ENCODE peak calls at places on chromosomes 2 and 18, in nine cellular contexts. R is GM12892, L is HepG2, B is spleen, V is GM12878, A is suprapubic skin, M is GM23338, G is HL-60, W is transverse colon. I is an unnamed sample.

GRCh38 chr2:102000813-102001766 is 9.3 kb downstream of the IL1R2 start:
- DNase-seq in R (no peak), L (no peak), B (no peak), V (no peak), A (no peak), M (no peak), G (no peak), W (no peak), I (no peak)

GRCh38 chr2:234861841-234862735 is 89.7 kb upstream of the SH3BP4 start:
- DNase-seq in R (no peak), L (no peak), B (no peak), V (no peak), A (no peak), M (no peak), G (no peak), W (no peak), I (no peak)

GRCh38 chr2:11481789-11482472 is 16.0 kb upstream of the E2F6 start:
- DNase-seq in R (no peak), L (no peak), B (no peak), V (no peak), A (no peak), M (peak; percentile 43), G (no peak), W (no peak), I (no peak)

GRCh38 chr2:86014493-86014892 is 91.2 kb downstream of the POLR1A start:
- DNase-seq in R (no peak), L (no peak), B (no peak), V (no peak), A (peak; percentile 16), M (no peak), G (no peak), W (no peak), I (peak; percentile 8)

GRCh38 chr2:188293601-188294482 is 2.2 kb downstream of the GULP1 start:
- DNase-seq in R (no peak), L (no peak), B (no peak), V (no peak), A (peak; percentile 88), M (no peak), G (no peak), W (peak; percentile 79), I (no peak)

GRCh38 chr2:61853086-61853847 is 593 bp downstream of the FAM161A start:
- DNase-seq in R (peak; percentile 55), L (peak; percentile 64), B (no peak), V (no peak), A (no peak), M (peak; percentile 74), G (no peak), W (peak; percentile 75), I (peak; percentile 25)

GRCh38 chr2:237998530-237998929 is 31.7 kb downstream of the UBE2F start:
- DNase-seq in R (no peak), L (peak; percentile 62), B (no peak), V (peak; percentile 82), A (no peak), M (no peak), G (peak; percentile 26), W (no peak), I (no peak)

GRCh38 chr2:109157563-109158105 is 28.6 kb downstream of the SH3RF3 start:
- DNase-seq in R (no peak), L (no peak), B (no peak), V (no peak), A (no peak), M (no peak), G (no peak), W (no peak), I (no peak)

GRCh38 chr18:6001867-6002266 is 106.5 kb upstream of the TMEM200C start:
- DNase-seq in R (no peak), L (no peak), B (no peak), V (no peak), A (no peak), M (no peak), G (no peak), W (no peak), I (no peak)

GRCh38 chr2:16204791-16205620 is 264.7 kb downstream of the MYCN start:
- DNase-seq in R (no peak), L (no peak), B (no peak), V (no peak), A (no peak), M (no peak), G (no peak), W (no peak), I (no peak)

GRCh38 chr2:68698567-68699377 is 35.8 kb upstream of the ARHGAP25 start:
- DNase-seq in R (no peak), L (no peak), B (no peak), V (no peak), A (no peak), M (no peak), G (no peak), W (no peak), I (no peak)

GRCh38 chr2:118974103-118974911 is 32.3 kb downstream of the MARCO start:
- DNase-seq in R (no peak), L (no peak), B (no peak), V (no peak), A (no peak), M (no peak), G (peak; percentile 78), W (no peak), I (peak; percentile 74)

GRCh38 chr2:29273704-29274611 is 158.7 kb downstream of the CLIP4 start:
- DNase-seq in R (no peak), L (no peak), B (no peak), V (no peak), A (no peak), M (no peak), G (no peak), W (no peak), I (no peak)

GRCh38 chr2:150589760-150590159 is 102.3 kb upstream of the RND3 start:
- DNase-seq in R (no peak), L (no peak), B (no peak), V (no peak), A (no peak), M (no peak), G (no peak), W (no peak), I (no peak)

GRCh38 chr2:53970898-53971681 is at the start of gene PSME4:
- DNase-seq in R (peak; percentile 89), L (peak; percentile 87), B (peak; percentile 99), V (no peak), A (peak; percentile 98), M (peak; percentile 95), G (peak; percentile 89), W (peak; percentile 96), I (peak; percentile 95)

GRCh38 chr2:53964237-53964952 is 6.4 kb downstream of the PSME4 start:
- DNase-seq in R (no peak), L (no peak), B (no peak), V (no peak), A (no peak), M (no peak), G (no peak), W (no peak), I (no peak)

GRCh38 chr2:53970095-53970897 is 497 bp downstream of the PSME4 start:
- DNase-seq in R (peak; percentile 23), L (peak; percentile 44), B (no peak), V (no peak), A (no peak), M (peak; percentile 39), G (peak; percentile 50), W (peak; percentile 40), I (no peak)

GRCh38 chr2:53964987-53965687 is 5.7 kb downstream of the PSME4 start:
- DNase-seq in R (no peak), L (no peak), B (no peak), V (no peak), A (no peak), M (peak; percentile 48), G (no peak), W (no peak), I (no peak)

GRCh38 chr2:53969285-53970094 is 1.3 kb downstream of the PSME4 start:
- DNase-seq in R (no peak), L (peak; percentile 95), B (no peak), V (no peak), A (no peak), M (no peak), G (peak; percentile 14), W (no peak), I (no peak)
- TF ChIP-seq POLR2AphosphoS5 in R (no peak), L (no peak), B (no peak), V (no peak), A (no peak), M (no peak), G (no peak), W (no peak), I (no peak)

DNA sequence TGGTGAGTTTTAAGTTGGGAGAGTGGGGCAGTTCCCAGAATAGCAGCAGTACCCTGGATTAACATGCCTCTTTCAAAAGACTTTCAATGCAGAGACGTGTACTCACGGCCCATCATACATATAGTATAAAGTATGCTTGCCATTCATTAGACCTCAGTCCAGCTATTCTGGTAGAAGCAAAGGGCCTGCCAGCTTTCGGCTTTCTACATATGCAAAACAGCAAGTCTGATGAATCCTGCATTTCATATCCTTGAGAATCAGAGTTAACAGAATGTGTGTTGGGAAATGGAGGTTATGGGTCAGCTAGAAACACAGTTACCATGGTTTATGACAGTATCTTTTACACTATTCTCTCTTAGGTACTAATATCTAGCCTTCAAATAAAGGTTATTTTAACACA is 27.5 kb downstream of the SATB2 start:
- DNase-seq in R (no peak), L (no peak), B (no peak), V (no peak), A (no peak), M (no peak), G (no peak), W (no peak), I (no peak)
- TF ChIP-seq POLR2AphosphoS5 in R (no peak), L (no peak), B (no peak), V (no peak), A (no peak), M (no peak), G (no peak), W (no peak), I (no peak)

GRCh38 chr2:215071676-215072075 is 66.8 kb downstream of the ABCA12 start:
- DNase-seq in R (no peak), L (no peak), B (no peak), V (no peak), A (no peak), M (no peak), G (no peak), W (no peak), I (no peak)
- TF ChIP-seq POLR2AphosphoS5 in R (no peak), L (no peak), B (no peak), V (no peak), A (no peak), M (no peak), G (no peak), W (no peak), I (no peak)

DNA sequence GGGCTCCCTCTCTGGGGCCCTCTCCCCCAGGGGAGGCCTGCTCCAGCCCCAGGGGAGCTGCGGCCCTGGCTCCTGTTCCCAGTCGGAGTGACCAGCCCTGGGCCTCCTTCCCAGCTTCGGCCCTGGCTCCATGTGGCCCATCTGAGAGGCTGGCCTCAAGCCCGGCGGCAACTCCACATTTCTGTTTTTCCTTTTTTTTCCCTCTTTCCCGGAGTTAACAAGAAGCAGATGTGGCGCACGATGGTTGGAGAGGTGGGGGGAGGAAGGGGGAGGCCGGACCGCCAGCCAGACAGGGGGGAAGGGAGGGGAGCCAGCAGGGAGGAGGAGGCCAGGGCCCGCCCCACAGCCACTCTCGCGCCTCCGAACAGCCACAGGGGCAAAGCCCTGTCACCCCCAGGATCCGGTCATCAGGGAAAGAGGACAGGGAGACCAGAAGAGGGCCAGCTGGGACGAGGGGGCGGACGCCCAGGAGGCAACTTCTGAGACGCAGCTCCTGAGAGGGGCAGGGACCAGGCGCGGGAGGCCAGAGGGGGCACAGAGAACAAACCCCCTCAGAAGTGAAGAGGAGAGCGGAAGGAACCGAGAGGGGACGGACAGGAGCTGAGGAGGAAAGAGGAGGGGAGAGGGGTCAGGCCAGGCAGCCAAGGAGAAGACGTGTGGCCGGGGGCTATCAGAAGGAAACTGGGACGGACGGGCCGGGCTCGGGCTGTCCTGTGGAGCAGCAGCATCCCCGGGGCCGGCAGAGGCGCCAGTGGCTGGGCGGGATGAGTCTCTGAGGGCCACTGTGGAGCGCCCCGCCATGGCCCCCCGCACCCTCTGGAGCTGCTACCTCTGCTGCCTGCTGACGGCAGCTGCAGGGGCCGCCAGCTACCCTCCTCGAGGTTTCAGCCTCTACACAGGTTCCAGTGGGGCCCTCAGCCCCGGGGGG is at the start of gene EMILIN1:
- DNase-seq in R (no peak), L (no peak), B (peak; percentile 82), V (no peak), A (peak; percentile 93), M (peak; percentile 56), G (no peak), W (peak; percentile 73), I (peak; percentile 51)
- TF ChIP-seq POLR2AphosphoS5 in R (no peak), L (no peak), B (peak; percentile 77), V (no peak), A (no peak), M (no peak), G (no peak), W (peak; percentile 75), I (peak; percentile 74)

I was measured in upper lobe of left lung.